ENCODE peak calls at places on chromosomes 16 and 17, in six cellular contexts. Q is T-cell; G is mucosa of descending colon; L is naive thymus-derived CD8-positive, alpha-beta T cell; N is left cardiac atrium; V is heart right ventricle. R is an unnamed sample.

GRCh38 chr16:67257486-67258159 is 8.8 kb downstream of the SLC9A5 start:
- ATAC-seq in Q (no peak), G (no peak), L (no peak), N (no peak), V (no peak), R (no peak)

GRCh38 chr17:57096472-57097198 is 11.6 kb downstream of the AKAP1 start:
- ATAC-seq in Q (no peak), G (peak; percentile 57), L (no peak), N (peak; percentile 29), V (peak; percentile 46), R (no peak)

GRCh38 chr17:6779411-6779810 is 3.4 kb downstream of the FBXO39 start:
- ATAC-seq in Q (no peak), G (no peak), L (no peak), N (no peak), V (no peak), R (no peak)

GRCh38 chr16:14955546-14956231 is 18.4 kb downstream of the NPIPA1 start:
- ATAC-seq in Q (no peak), G (no peak), L (no peak), N (peak; percentile 93), V (peak; percentile 99), R (no peak)

GRCh38 chr16:86490859-86491642 is 19.3 kb upstream of the FOXF1 start:
- ATAC-seq in Q (no peak), G (no peak), L (no peak), N (no peak), V (no peak), R (no peak)

GRCh38 chr16:70419384-70420327 is 19.2 kb downstream of the ST3GAL2 start:
- ATAC-seq in Q (peak; percentile 31), G (no peak), L (peak; percentile 36), N (no peak), V (no peak), R (no peak)

GRCh38 chr16:47311738-47312505 is 148.9 kb downstream of the ITFG1 start:
- ATAC-seq in Q (no peak), G (no peak), L (no peak), N (no peak), V (no peak), R (no peak)

GRCh38 chr16:2008631-2009301 is 855 bp downstream of the ZNF598 start:
- ATAC-seq in Q (no peak), G (peak; percentile 4), L (peak; percentile 8), N (peak; percentile 3), V (no peak), R (no peak)

GRCh38 chr16:69171325-69172095 is 15.5 kb upstream of the SNTB2 start:
- ATAC-seq in Q (no peak), G (no peak), L (no peak), N (peak; percentile 24), V (peak; percentile 3), R (no peak)

GRCh38 chr16:88977028-88977844 is at the start of gene CBFA2T3:
- ATAC-seq in Q (no peak), G (peak; percentile 72), L (no peak), N (peak; percentile 81), V (peak; percentile 87), R (no peak)

GRCh38 chr17:27616414-27616813 is 14.6 kb upstream of the LGALS9 start:
- ATAC-seq in Q (no peak), G (peak; percentile 47), L (no peak), N (no peak), V (no peak), R (no peak)

GRCh38 chr16:88727871-88728270 is 21.6 kb downstream of the CTU2 start:
- ATAC-seq in Q (no peak), G (no peak), L (no peak), N (no peak), V (peak; percentile 67), R (no peak)

GRCh38 chr17:51362818-51363598 is 102.7 kb downstream of the UTP18 start:
- ATAC-seq in Q (no peak), G (no peak), L (no peak), N (no peak), V (no peak), R (no peak)

GRCh38 chr17:19273731-19274130 is 36.6 kb downstream of the EPN2 start:
- ATAC-seq in Q (no peak), G (no peak), L (no peak), N (no peak), V (no peak), R (no peak)

GRCh38 chr17:40596261-40596919 is 31.1 kb upstream of the CCR7 start:
- ATAC-seq in Q (peak; percentile 61), G (peak; percentile 29), L (peak; percentile 34), N (peak; percentile 39), V (no peak), R (peak; percentile 73)

GRCh38 chr17:42698736-42699414 is 16.5 kb downstream of the CNTNAP1 start:
- ATAC-seq in Q (no peak), G (no peak), L (no peak), N (peak; percentile 94), V (peak; percentile 82), R (peak; percentile 84)

GRCh38 chr16:73113326-73113720 is 65.4 kb upstream of the ZFHX3 start:
- ATAC-seq in Q (no peak), G (no peak), L (no peak), N (no peak), V (peak; percentile 58), R (no peak)

GRCh38 chr17:65987988-65988387 is 203.9 kb downstream of the CEP112 start:
- ATAC-seq in Q (no peak), G (peak; percentile 91), L (no peak), N (no peak), V (no peak), R (peak; percentile 47)